ENCODE peak calls at places on chromosomes 16 and 17, in nine cellular contexts. I, H, G, W, L, U, D, P and T are unnamed samples.

GRCh38 chr17:75850928-75851692 is 4.0 kb downstream of the WBP2 start:
- DNase-seq in I (no peak), H (no peak), G (no peak), W (no peak), L (no peak), U (no peak), D (no peak), P (no peak), T (no peak)

GRCh38 chr17:73747221-73748002 is 103.2 kb upstream of the SDK2 start:
- DNase-seq in I (no peak), H (no peak), G (peak; percentile 77), W (no peak), L (no peak), U (no peak), D (no peak), P (no peak), T (no peak)

GRCh38 chr16:67236551-67237395 is 9.8 kb downstream of the TMEM208 start:
- DNase-seq in I (peak; percentile 91), H (peak; percentile 77), G (no peak), W (no peak), L (peak; percentile 67), U (no peak), D (peak; percentile 87), P (peak; percentile 65), T (peak; percentile 71)

GRCh38 chr17:4679652-4680051 is 24.3 kb downstream of the PELP1 start:
- DNase-seq in I (no peak), H (peak; percentile 72), G (no peak), W (no peak), L (no peak), U (no peak), D (no peak), P (peak; percentile 63), T (no peak)

GRCh38 chr17:50060951-50061712 is 5.2 kb downstream of the ITGA3 start:
- DNase-seq in I (no peak), H (no peak), G (peak; percentile 64), W (no peak), L (no peak), U (peak; percentile 70), D (no peak), P (peak; percentile 67), T (no peak)

GRCh38 chr16:14527411-14528044 is 102.5 kb downstream of the PARN start:
- DNase-seq in I (no peak), H (no peak), G (peak; percentile 42), W (no peak), L (no peak), U (no peak), D (no peak), P (peak; percentile 87), T (no peak)

GRCh38 chr17:8314797-8315739 is 5.0 kb downstream of the ARHGEF15 start:
- DNase-seq in I (no peak), H (no peak), G (peak; percentile 23), W (no peak), L (no peak), U (no peak), D (no peak), P (no peak), T (no peak)

GRCh38 chr17:75830168-75831031 is 13.8 kb downstream of the UNC13D start:
- DNase-seq in I (peak; percentile 40), H (no peak), G (no peak), W (peak; percentile 36), L (no peak), U (no peak), D (no peak), P (no peak), T (no peak)

GRCh38 chr16:11084484-11085024 is 140.2 kb downstream of the CLEC16A start:
- DNase-seq in I (no peak), H (peak; percentile 78), G (no peak), W (no peak), L (no peak), U (no peak), D (no peak), P (peak; percentile 81), T (no peak)

GRCh38 chr16:31080035-31080629 is 5.9 kb downstream of the ZNF646 start:
- DNase-seq in I (no peak), H (no peak), G (no peak), W (no peak), L (no peak), U (no peak), D (no peak), P (no peak), T (no peak)

GRCh38 chr17:57607553-57608120 is 137.5 kb downstream of the CCDC182 start:
- DNase-seq in I (peak; percentile 69), H (no peak), G (no peak), W (no peak), L (no peak), U (no peak), D (no peak), P (peak; percentile 34), T (no peak)

GRCh38 chr17:73639322-73639721 is 4.9 kb downstream of the SDK2 start:
- DNase-seq in I (no peak), H (no peak), G (no peak), W (no peak), L (no peak), U (no peak), D (no peak), P (no peak), T (no peak)

GRCh38 chr17:2392252-2393183 is 8.3 kb downstream of the MNT start:
- DNase-seq in I (peak; percentile 98), H (peak; percentile 96), G (peak; percentile 96), W (peak; percentile 93), L (peak; percentile 98), U (peak; percentile 94), D (peak; percentile 97), P (peak; percentile 93), T (peak; percentile 97)

GRCh38 chr16:28872952-28873351 is 5.3 kb upstream of the ATP2A1 start:
- DNase-seq in I (no peak), H (no peak), G (no peak), W (no peak), L (no peak), U (no peak), D (no peak), P (no peak), T (no peak)

GRCh38 chr17:13736915-13737314 is 135.2 kb upstream of the HS3ST3A1 start:
- DNase-seq in I (no peak), H (no peak), G (no peak), W (no peak), L (no peak), U (no peak), D (no peak), P (peak; percentile 61), T (no peak)

GRCh38 chr16:53071748-53072301 is 17.0 kb downstream of the CHD9 start:
- DNase-seq in I (no peak), H (peak; percentile 82), G (peak; percentile 50), W (no peak), L (no peak), U (no peak), D (no peak), P (peak; percentile 43), T (no peak)

GRCh38 chr16:50550035-50550434 is 1.8 kb downstream of the NKD1 start:
- DNase-seq in I (no peak), H (no peak), G (no peak), W (no peak), L (no peak), U (no peak), D (no peak), P (no peak), T (no peak)

GRCh38 chr16:19005561-19006445 is 22.1 kb downstream of the TMC7 start:
- DNase-seq in I (no peak), H (peak; percentile 78), G (peak; percentile 8), W (no peak), L (no peak), U (no peak), D (no peak), P (peak; percentile 63), T (no peak)

GRCh38 chr17:39667262-39668140 is 752 bp upstream of the PNMT start:
- DNase-seq in I (no peak), H (no peak), G (no peak), W (no peak), L (no peak), U (no peak), D (no peak), P (no peak), T (peak; percentile 7)

GRCh38 chr17:72950236-72950931 is 142.1 kb downstream of the SLC39A11 start:
- DNase-seq in I (no peak), H (no peak), G (no peak), W (no peak), L (no peak), U (no peak), D (no peak), P (no peak), T (no peak)

GRCh38 chr17:70144260-70144846 is 25.0 kb upstream of the KCNJ2 start:
- DNase-seq in I (no peak), H (peak; percentile 68), G (peak; percentile 31), W (no peak), L (no peak), U (no peak), D (no peak), P (peak; percentile 70), T (no peak)

GRCh38 chr17:81579821-81580321 is 27.7 kb upstream of the FAAP100 start:
- DNase-seq in I (no peak), H (peak; percentile 64), G (no peak), W (no peak), L (no peak), U (no peak), D (no peak), P (peak; percentile 77), T (no peak)